ENCODE peak calls at places on chromosomes 12 and 14, in four cellular contexts. One of them, this sample, is unnamed.

GRCh38 chr12:114780746-114781399 is 96.9 kb upstream of the TBX3 start:
- DNase-seq in lower leg skin: no peak
- DNase-seq in GM12878: no peak
- DNase-seq in A549: no peak
- DNase-seq in this sample: no peak

GRCh38 chr14:75247286-75247922 is 31.2 kb upstream of the FOS start:
- DNase-seq in lower leg skin: no peak
- DNase-seq in GM12878: peak; percentile 40
- DNase-seq in A549: no peak
- DNase-seq in this sample: no peak

GRCh38 chr14:104805326-104805678 is 4.4 kb downstream of the ZBTB42 start:
- DNase-seq in lower leg skin: no peak
- DNase-seq in GM12878: no peak
- DNase-seq in A549: peak; percentile 81
- DNase-seq in this sample: peak; percentile 91

GRCh38 chr12:46629331-46630229 is 196.2 kb downstream of the SLC38A4 start:
- DNase-seq in lower leg skin: no peak
- DNase-seq in GM12878: no peak
- DNase-seq in A549: no peak
- DNase-seq in this sample: no peak

GRCh38 chr12:90299121-90299520 is 590.5 kb upstream of the ATP2B1 start:
- DNase-seq in lower leg skin: no peak
- DNase-seq in GM12878: peak; percentile 44
- DNase-seq in A549: no peak
- DNase-seq in this sample: peak; percentile 86

GRCh38 chr14:64574370-64575115 is 24.8 kb downstream of the PPP1R36 start:
- DNase-seq in lower leg skin: no peak
- DNase-seq in GM12878: no peak
- DNase-seq in A549: no peak
- DNase-seq in this sample: no peak

GRCh38 chr14:72451081-72451972 is 442.6 kb downstream of the DPF3 start:
- DNase-seq in lower leg skin: no peak
- DNase-seq in GM12878: peak; percentile 84
- DNase-seq in A549: no peak
- DNase-seq in this sample: no peak

GRCh38 chr12:106247731-106248176 is at the start of gene CKAP4:
- DNase-seq in lower leg skin: peak; percentile 94
- DNase-seq in GM12878: no peak
- DNase-seq in A549: peak; percentile 74
- DNase-seq in this sample: peak; percentile 56

GRCh38 chr14:76257842-76258397 is 106.2 kb downstream of the GPATCH2L start:
- DNase-seq in lower leg skin: no peak
- DNase-seq in GM12878: no peak
- DNase-seq in A549: no peak
- DNase-seq in this sample: no peak
- TF ChIP-seq POLR2A in lower leg skin: no peak
- TF ChIP-seq POLR2A in GM12878: no peak
- TF ChIP-seq POLR2A in A549: no peak
- TF ChIP-seq POLR2A in this sample: no peak

GRCh38 chr14:91893659-91894058 is 26.3 kb upstream of the TC2N start:
- DNase-seq in lower leg skin: no peak
- DNase-seq in GM12878: no peak
- DNase-seq in A549: no peak
- DNase-seq in this sample: no peak
- TF ChIP-seq POLR2A in lower leg skin: no peak
- TF ChIP-seq POLR2A in GM12878: no peak
- TF ChIP-seq POLR2A in A549: no peak
- TF ChIP-seq POLR2A in this sample: no peak

GRCh38 chr12:108731866-108732461 is 646 bp upstream of the CORO1C start:
- DNase-seq in lower leg skin: peak; percentile 100
- DNase-seq in GM12878: peak; percentile 87
- DNase-seq in A549: peak; percentile 99
- DNase-seq in this sample: peak; percentile 96
- TF ChIP-seq POLR2A in lower leg skin: peak; percentile 60
- TF ChIP-seq POLR2A in GM12878: peak; percentile 65
- TF ChIP-seq POLR2A in A549: peak; percentile 29
- TF ChIP-seq POLR2A in this sample: no peak

GRCh38 chr12:55932546-55932919 is 1.6 kb downstream of the DGKA start:
- DNase-seq in lower leg skin: peak; percentile 81
- DNase-seq in GM12878: no peak
- DNase-seq in A549: peak; percentile 32
- DNase-seq in this sample: peak; percentile 76

GRCh38 chr12:55931317-55931779 is 386 bp downstream of the DGKA start:
- DNase-seq in lower leg skin: no peak
- DNase-seq in GM12878: no peak
- DNase-seq in A549: no peak
- DNase-seq in this sample: peak; percentile 31

GRCh38 chr12:55930771-55931316 is at the start of gene DGKA:
- DNase-seq in lower leg skin: peak; percentile 88
- DNase-seq in GM12878: peak; percentile 53
- DNase-seq in A549: peak; percentile 69
- DNase-seq in this sample: peak; percentile 88

GRCh38 chr12:55933158-55933798 is 2.3 kb downstream of the DGKA start:
- DNase-seq in lower leg skin: peak; percentile 87
- DNase-seq in GM12878: no peak
- DNase-seq in A549: peak; percentile 53
- DNase-seq in this sample: peak; percentile 72

GRCh38 chr12:55931780-55932545 is 1.0 kb downstream of the DGKA start:
- DNase-seq in lower leg skin: peak; percentile 94
- DNase-seq in GM12878: no peak
- DNase-seq in A549: no peak
- DNase-seq in this sample: peak; percentile 65
- TF ChIP-seq POLR2A in lower leg skin: no peak
- TF ChIP-seq POLR2A in GM12878: peak; percentile 45
- TF ChIP-seq POLR2A in A549: no peak
- TF ChIP-seq POLR2A in this sample: peak; percentile 19

GRCh38 chr12:7844131-7844530 is 28.6 kb downstream of the SLC2A14 start:
- DNase-seq in lower leg skin: no peak
- DNase-seq in GM12878: no peak
- DNase-seq in A549: no peak
- DNase-seq in this sample: no peak
- TF ChIP-seq POLR2A in lower leg skin: no peak
- TF ChIP-seq POLR2A in GM12878: no peak
- TF ChIP-seq POLR2A in A549: no peak
- TF ChIP-seq POLR2A in this sample: no peak